ENCODE peak calls at places on chromosomes 7 and 10, in seven cellular contexts. One of them, this sample, is unnamed. For H3K9me3, the result is how much of the 10 kb centered on the place peaks cover.

GRCh38 chr7:11486271-11486670 is 345.7 kb downstream of the THSD7A start:
- DNase-seq in IMR-90: no peak
- DNase-seq in stomach: no peak
- DNase-seq in HCT116: no peak
- DNase-seq in adrenal gland: no peak
- DNase-seq in K562: no peak
- DNase-seq in spleen: no peak
- DNase-seq in this sample: no peak

GRCh38 chr7:142483659-142484317 is 225.9 kb upstream of the PRSS58 start:
- DNase-seq in IMR-90: no peak
- DNase-seq in stomach: no peak
- DNase-seq in HCT116: no peak
- DNase-seq in adrenal gland: no peak
- DNase-seq in K562: no peak
- DNase-seq in spleen: no peak
- DNase-seq in this sample: no peak

GRCh38 chr10:89830623-89831022 is 129.2 kb downstream of the KIF20B start:
- DNase-seq in IMR-90: no peak
- DNase-seq in stomach: no peak
- DNase-seq in HCT116: no peak
- DNase-seq in adrenal gland: no peak
- DNase-seq in K562: no peak
- DNase-seq in spleen: no peak
- DNase-seq in this sample: no peak

GRCh38 chr7:42831051-42831952 is 80.6 kb downstream of the C7orf25 start:
- DNase-seq in IMR-90: peak
- DNase-seq in stomach: peak
- DNase-seq in HCT116: peak
- DNase-seq in adrenal gland: peak
- DNase-seq in K562: no peak
- DNase-seq in spleen: no peak
- DNase-seq in this sample: peak

GRCh38 chr7:146136357-146136875 is 19.8 kb downstream of the CNTNAP2 start:
- DNase-seq in IMR-90: no peak
- DNase-seq in stomach: no peak
- DNase-seq in HCT116: no peak
- DNase-seq in adrenal gland: no peak
- DNase-seq in K562: no peak
- DNase-seq in spleen: no peak
- DNase-seq in this sample: no peak

GRCh38 chr7:121085922-121086321 is 97.4 kb downstream of the CPED1 start:
- DNase-seq in IMR-90: peak
- DNase-seq in stomach: no peak
- DNase-seq in HCT116: no peak
- DNase-seq in adrenal gland: no peak
- DNase-seq in K562: no peak
- DNase-seq in spleen: no peak
- DNase-seq in this sample: no peak

GRCh38 chr7:48112431-48113165 is 23.5 kb downstream of the UPP1 start:
- DNase-seq in IMR-90: peak
- DNase-seq in stomach: no peak
- DNase-seq in HCT116: no peak
- DNase-seq in adrenal gland: no peak
- DNase-seq in K562: no peak
- DNase-seq in spleen: no peak
- DNase-seq in this sample: no peak

GRCh38 chr10:122648599-122649428 is 50.8 kb downstream of the C10orf120 start:
- DNase-seq in IMR-90: peak
- DNase-seq in stomach: peak
- DNase-seq in HCT116: peak
- DNase-seq in adrenal gland: peak
- DNase-seq in K562: peak
- DNase-seq in spleen: peak
- DNase-seq in this sample: peak

GRCh38 chr7:105776068-105776790 is 100.2 kb downstream of the ATXN7L1 start:
- DNase-seq in IMR-90: peak
- DNase-seq in stomach: peak
- DNase-seq in HCT116: peak
- DNase-seq in adrenal gland: peak
- DNase-seq in K562: peak
- DNase-seq in spleen: no peak
- DNase-seq in this sample: peak

GRCh38 chr7:111527545-111527944 is 34.7 kb downstream of the IMMP2L start:
- DNase-seq in IMR-90: no peak
- DNase-seq in stomach: no peak
- DNase-seq in HCT116: no peak
- DNase-seq in adrenal gland: no peak
- DNase-seq in K562: peak
- DNase-seq in spleen: no peak
- DNase-seq in this sample: no peak

DNA sequence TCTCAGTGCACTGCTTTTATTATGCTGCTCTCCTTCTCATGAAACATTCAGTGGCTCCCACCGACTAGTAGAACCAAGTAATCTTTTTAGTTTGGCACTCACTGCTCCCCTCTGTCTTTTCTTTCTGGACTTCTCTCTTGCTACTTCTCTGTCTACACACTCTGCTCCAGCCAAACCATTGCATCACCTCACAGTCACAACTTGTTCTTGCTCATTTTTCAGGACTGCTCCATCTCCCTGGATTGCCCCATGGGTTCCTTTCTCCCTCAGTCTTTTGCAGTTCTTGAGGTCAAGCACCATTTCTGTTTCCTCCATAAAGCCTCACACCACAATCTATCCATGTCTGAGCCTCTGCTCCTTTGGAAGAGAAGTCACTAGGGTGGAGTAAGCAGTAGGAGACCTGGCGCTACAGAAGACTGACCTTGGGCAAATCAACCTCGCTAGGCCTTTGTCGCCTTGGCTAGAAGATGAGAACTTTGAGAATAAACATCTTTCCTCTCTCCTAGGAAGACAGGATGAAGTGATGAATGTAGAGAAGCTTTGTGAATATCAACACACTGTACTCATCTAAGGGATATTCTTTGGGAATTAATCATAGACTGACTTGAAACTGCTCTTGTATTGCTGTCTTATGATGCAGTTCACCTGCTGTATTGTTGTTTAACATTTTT is 186.2 kb downstream of the LRMDA start:
- DNase-seq in IMR-90: no peak
- DNase-seq in stomach: no peak
- DNase-seq in HCT116: no peak
- DNase-seq in adrenal gland: no peak
- DNase-seq in K562: no peak
- DNase-seq in spleen: no peak
- DNase-seq in this sample: no peak
- H3K27ac ChIP-seq in IMR-90: no peak
- H3K27ac ChIP-seq in stomach: no peak
- H3K27ac ChIP-seq in HCT116: no peak
- H3K27ac ChIP-seq in adrenal gland: no peak
- H3K27ac ChIP-seq in K562: no peak
- H3K27ac ChIP-seq in spleen: no peak
- H3K27ac ChIP-seq in this sample: no peak

GRCh38 chr7:157766098-157766497 is 429.3 kb downstream of the DNAJB6 start:
- DNase-seq in IMR-90: no peak
- DNase-seq in stomach: no peak
- DNase-seq in HCT116: no peak
- DNase-seq in adrenal gland: no peak
- DNase-seq in K562: no peak
- DNase-seq in spleen: no peak
- DNase-seq in this sample: no peak

GRCh38 chr7:157764193-157764592 is 427.4 kb downstream of the DNAJB6 start:
- DNase-seq in IMR-90: no peak
- DNase-seq in stomach: no peak
- DNase-seq in HCT116: no peak
- DNase-seq in adrenal gland: no peak
- DNase-seq in K562: no peak
- DNase-seq in spleen: no peak
- DNase-seq in this sample: no peak

GRCh38 chr7:157763279-157764000 is 426.6 kb downstream of the DNAJB6 start:
- DNase-seq in IMR-90: no peak
- DNase-seq in stomach: no peak
- DNase-seq in HCT116: no peak
- DNase-seq in adrenal gland: no peak
- DNase-seq in K562: no peak
- DNase-seq in spleen: peak
- DNase-seq in this sample: no peak

GRCh38 chr7:157762824-157763223 is 426.0 kb downstream of the DNAJB6 start:
- DNase-seq in IMR-90: no peak
- DNase-seq in stomach: no peak
- DNase-seq in HCT116: no peak
- DNase-seq in adrenal gland: no peak
- DNase-seq in K562: no peak
- DNase-seq in spleen: peak
- DNase-seq in this sample: no peak

DNA sequence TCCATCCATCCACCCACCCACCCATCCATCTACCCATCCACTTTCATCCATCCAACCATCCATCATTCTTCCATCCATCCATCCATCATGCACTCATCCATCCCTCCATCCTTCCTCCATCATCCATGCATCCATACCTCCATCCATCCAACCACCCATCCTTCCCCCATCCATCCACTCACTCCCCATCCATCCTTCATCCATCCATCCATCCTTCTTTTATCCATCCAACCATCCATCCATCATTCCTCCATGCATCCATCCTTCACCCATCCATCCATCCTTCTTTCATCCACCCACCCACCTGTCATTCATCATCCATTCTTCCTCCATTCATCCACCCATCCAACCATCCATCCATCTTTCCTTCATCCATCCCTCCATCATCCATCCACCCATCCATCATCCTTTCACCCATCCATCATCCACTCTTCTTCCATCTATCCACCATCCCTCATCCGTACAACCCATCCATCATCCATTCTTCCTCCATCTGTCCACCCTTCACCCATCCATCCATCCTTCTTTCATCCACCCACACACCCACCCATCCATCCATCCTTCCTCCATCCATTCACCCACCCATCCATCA is 428.2 kb downstream of the DNAJB6 start:
- DNase-seq in IMR-90: no peak
- DNase-seq in stomach: no peak
- DNase-seq in HCT116: no peak
- DNase-seq in adrenal gland: no peak
- DNase-seq in K562: no peak
- DNase-seq in spleen: no peak
- DNase-seq in this sample: no peak
- H3K9me3 ChIP-seq in IMR-90: under half
- H3K9me3 ChIP-seq in stomach: under half
- H3K9me3 ChIP-seq in HCT116: under half
- H3K9me3 ChIP-seq in adrenal gland: under half
- H3K9me3 ChIP-seq in K562: under half
- H3K9me3 ChIP-seq in spleen: under half
- H3K9me3 ChIP-seq in this sample: under half

GRCh38 chr10:112227331-112227961 is 43.9 kb upstream of the GPAM start:
- DNase-seq in IMR-90: no peak
- DNase-seq in stomach: no peak
- DNase-seq in HCT116: no peak
- DNase-seq in adrenal gland: peak
- DNase-seq in K562: no peak
- DNase-seq in spleen: no peak
- DNase-seq in this sample: no peak

GRCh38 chr10:112226439-112227248 is 43.1 kb upstream of the GPAM start:
- DNase-seq in IMR-90: no peak
- DNase-seq in stomach: no peak
- DNase-seq in HCT116: no peak
- DNase-seq in adrenal gland: no peak
- DNase-seq in K562: no peak
- DNase-seq in spleen: no peak
- DNase-seq in this sample: no peak

GRCh38 chr10:112224933-112225529 is 41.5 kb upstream of the GPAM start:
- DNase-seq in IMR-90: no peak
- DNase-seq in stomach: no peak
- DNase-seq in HCT116: no peak
- DNase-seq in adrenal gland: no peak
- DNase-seq in K562: no peak
- DNase-seq in spleen: no peak
- DNase-seq in this sample: no peak

GRCh38 chr10:112223725-112224124 is 40.2 kb upstream of the GPAM start:
- DNase-seq in IMR-90: no peak
- DNase-seq in stomach: no peak
- DNase-seq in HCT116: no peak
- DNase-seq in adrenal gland: no peak
- DNase-seq in K562: no peak
- DNase-seq in spleen: no peak
- DNase-seq in this sample: no peak

GRCh38 chr10:112225771-112226438 is 42.3 kb upstream of the GPAM start:
- DNase-seq in IMR-90: no peak
- DNase-seq in stomach: no peak
- DNase-seq in HCT116: no peak
- DNase-seq in adrenal gland: no peak
- DNase-seq in K562: no peak
- DNase-seq in spleen: no peak
- DNase-seq in this sample: no peak
- TF ChIP-seq POLR2A in IMR-90: no peak
- TF ChIP-seq POLR2A in stomach: no peak
- TF ChIP-seq POLR2A in HCT116: no peak
- TF ChIP-seq POLR2A in adrenal gland: no peak
- TF ChIP-seq POLR2A in K562: no peak
- TF ChIP-seq POLR2A in spleen: no peak
- TF ChIP-seq POLR2A in this sample: no peak

GRCh38 chr10:31937371-31937770 is 8.7 kb upstream of the ARHGAP12 start:
- DNase-seq in IMR-90: no peak
- DNase-seq in stomach: no peak
- DNase-seq in HCT116: no peak
- DNase-seq in adrenal gland: no peak
- DNase-seq in K562: no peak
- DNase-seq in spleen: no peak
- DNase-seq in this sample: no peak

GRCh38 chr10:31936933-31937332 is 8.3 kb upstream of the ARHGAP12 start:
- DNase-seq in IMR-90: no peak
- DNase-seq in stomach: no peak
- DNase-seq in HCT116: no peak
- DNase-seq in adrenal gland: no peak
- DNase-seq in K562: no peak
- DNase-seq in spleen: no peak
- DNase-seq in this sample: no peak

GRCh38 chr10:31935678-31936077 is 7.0 kb upstream of the ARHGAP12 start:
- DNase-seq in IMR-90: no peak
- DNase-seq in stomach: no peak
- DNase-seq in HCT116: no peak
- DNase-seq in adrenal gland: no peak
- DNase-seq in K562: no peak
- DNase-seq in spleen: no peak
- DNase-seq in this sample: no peak

GRCh38 chr10:31932838-31933237 is 4.2 kb upstream of the ARHGAP12 start:
- DNase-seq in IMR-90: no peak
- DNase-seq in stomach: no peak
- DNase-seq in HCT116: no peak
- DNase-seq in adrenal gland: no peak
- DNase-seq in K562: no peak
- DNase-seq in spleen: no peak
- DNase-seq in this sample: no peak

DNA sequence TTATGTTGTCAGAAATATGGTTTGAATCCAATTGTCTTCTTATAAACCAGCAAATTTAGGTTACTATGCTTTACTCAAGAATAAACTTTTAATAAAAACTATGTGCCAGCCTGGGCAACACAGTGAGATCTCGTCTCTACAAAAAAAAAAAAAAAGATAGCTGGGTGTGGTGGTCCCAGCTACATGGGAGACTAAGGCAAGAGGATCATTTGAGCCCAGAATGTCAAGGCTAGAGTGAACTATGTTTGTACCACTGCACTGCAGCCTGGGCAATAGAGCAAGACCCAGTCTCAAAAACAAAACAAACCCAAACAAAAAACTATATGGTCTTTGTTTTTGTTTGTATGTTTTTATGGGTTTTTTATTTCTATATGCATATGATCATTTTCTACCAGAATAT is 7.5 kb upstream of the ARHGAP12 start:
- DNase-seq in IMR-90: no peak
- DNase-seq in stomach: no peak
- DNase-seq in HCT116: no peak
- DNase-seq in adrenal gland: no peak
- DNase-seq in K562: no peak
- DNase-seq in spleen: no peak
- DNase-seq in this sample: no peak
- H3K27ac ChIP-seq in IMR-90: no peak
- H3K27ac ChIP-seq in stomach: no peak
- H3K27ac ChIP-seq in HCT116: peak
- H3K27ac ChIP-seq in adrenal gland: no peak
- H3K27ac ChIP-seq in K562: no peak
- H3K27ac ChIP-seq in spleen: no peak
- H3K27ac ChIP-seq in this sample: no peak

This sample was measured in transverse colon.